ENCODE peak calls at places on chromosomes 13 and 19, in four cellular contexts. C, F, T and G are unnamed samples. For H3K36me3, the result is how much of the 10 kb centered on the place peaks cover.

GRCh38 chr19:1860133-1860775 is 3.1 kb downstream of the KLF16 start:
- DNase-seq in C (no peak), F (peak), T (no peak), G (peak)

GRCh38 chr13:101382701-101383100 is 33.6 kb downstream of the NALCN start:
- DNase-seq in C (no peak), F (no peak), T (no peak), G (no peak)

GRCh38 chr13:50291611-50292010 is 276.4 kb downstream of the KCNRG start:
- DNase-seq in C (no peak), F (no peak), T (no peak), G (no peak)

GRCh38 chr19:48468806-48469055 is 438 bp upstream of the CYTH2 start:
- DNase-seq in C (no peak), F (peak), T (no peak), G (no peak)

GRCh38 chr13:41925014-41925413 is 35.9 kb downstream of the VWA8 start:
- DNase-seq in C (no peak), F (no peak), T (no peak), G (no peak)

GRCh38 chr13:44050450-44051063 is 170.9 kb downstream of the LACC1 start:
- DNase-seq in C (no peak), F (no peak), T (no peak), G (no peak)

GRCh38 chr13:19592657-19593175 is 31.4 kb upstream of the TPTE2 start:
- DNase-seq in C (no peak), F (no peak), T (no peak), G (no peak)

GRCh38 chr13:77729502-77730221 is 32.2 kb downstream of the SLAIN1 start:
- DNase-seq in C (no peak), F (no peak), T (no peak), G (no peak)

GRCh38 chr19:7579182-7579581 is 16.5 kb upstream of the CAMSAP3 start:
- DNase-seq in C (no peak), F (no peak), T (no peak), G (no peak)

GRCh38 chr19:49803529-49803856 is 9.6 kb downstream of the FUZ start:
- DNase-seq in C (no peak), F (no peak), T (no peak), G (no peak)
- H3K36me3 ChIP-seq in C (half or more), F (half or more), T (under half), G (half or more)

GRCh38 chr19:35656700-35657099 is 8.6 kb downstream of the COX6B1 start:
- DNase-seq in C (no peak), F (no peak), T (no peak), G (no peak)
- H3K36me3 ChIP-seq in C (half or more), F (half or more), T (half or more), G (under half)

GRCh38 chr13:89474432-89474831 is 1803.3 kb downstream of the SLITRK5 start:
- DNase-seq in C (no peak), F (no peak), T (no peak), G (no peak)
- H3K36me3 ChIP-seq in C (under half), F (under half), T (under half), G (under half)

GRCh38 chr13:26483546-26483945 is 73.9 kb upstream of the WASF3 start:
- DNase-seq in C (no peak), F (no peak), T (no peak), G (no peak)

GRCh38 chr13:26480246-26480855 is 77.1 kb upstream of the WASF3 start:
- DNase-seq in C (no peak), F (no peak), T (no peak), G (no peak)

GRCh38 chr13:26484196-26484595 is 73.3 kb upstream of the WASF3 start:
- DNase-seq in C (no peak), F (no peak), T (no peak), G (no peak)

GRCh38 chr13:26485288-26485687 is 72.2 kb upstream of the WASF3 start:
- DNase-seq in C (no peak), F (peak), T (no peak), G (no peak)

GRCh38 chr13:26482451-26483197 is 74.9 kb upstream of the WASF3 start:
- DNase-seq in C (no peak), F (peak), T (no peak), G (no peak)
- H3K36me3 ChIP-seq in C (under half), F (under half), T (under half), G (under half)

GRCh38 chr13:98485561-98485960 is 91.3 kb downstream of the STK24 start:
- DNase-seq in C (no peak), F (no peak), T (no peak), G (no peak)

GRCh38 chr13:98481511-98481951 is 95.4 kb downstream of the STK24 start:
- DNase-seq in C (no peak), F (no peak), T (no peak), G (no peak)

GRCh38 chr13:98484289-98485219 is 92.4 kb downstream of the STK24 start:
- DNase-seq in C (peak), F (peak), T (peak), G (peak)

GRCh38 chr13:98482476-98483444 is 94.1 kb downstream of the STK24 start:
- DNase-seq in C (peak), F (peak), T (peak), G (peak)

DNA sequence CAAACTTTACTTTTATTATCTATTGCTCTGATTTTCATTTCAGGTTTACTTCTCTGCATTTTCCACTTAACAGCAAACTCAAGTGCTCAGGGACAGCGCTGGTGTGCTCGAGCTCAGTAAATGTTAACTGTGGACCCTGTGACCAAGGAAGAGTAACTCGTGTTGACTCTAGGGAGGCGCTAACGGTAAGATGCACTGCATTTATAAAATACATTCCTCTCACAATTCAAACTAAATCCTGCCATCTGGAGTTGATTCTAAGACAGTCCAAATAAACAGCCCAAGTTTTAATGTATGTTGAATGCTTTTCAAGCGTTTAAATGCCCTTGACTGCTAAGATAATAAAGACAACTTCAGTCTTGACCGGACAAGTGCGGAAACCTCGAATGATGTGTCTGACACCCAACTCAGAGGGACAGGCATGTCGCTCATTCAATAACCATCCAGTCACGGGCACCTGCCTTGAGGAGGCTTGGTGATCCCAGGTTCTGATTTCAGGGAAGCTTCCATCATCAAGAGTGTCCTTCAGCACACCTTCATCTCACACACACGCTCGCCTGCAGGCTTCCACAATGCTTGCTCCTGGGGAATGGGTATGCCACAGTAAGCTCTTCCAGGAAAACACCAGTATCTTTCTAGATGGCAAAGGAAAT is 93.1 kb downstream of the STK24 start:
- DNase-seq in C (no peak), F (no peak), T (no peak), G (no peak)
- H3K36me3 ChIP-seq in C (under half), F (under half), T (under half), G (under half)

DNA sequence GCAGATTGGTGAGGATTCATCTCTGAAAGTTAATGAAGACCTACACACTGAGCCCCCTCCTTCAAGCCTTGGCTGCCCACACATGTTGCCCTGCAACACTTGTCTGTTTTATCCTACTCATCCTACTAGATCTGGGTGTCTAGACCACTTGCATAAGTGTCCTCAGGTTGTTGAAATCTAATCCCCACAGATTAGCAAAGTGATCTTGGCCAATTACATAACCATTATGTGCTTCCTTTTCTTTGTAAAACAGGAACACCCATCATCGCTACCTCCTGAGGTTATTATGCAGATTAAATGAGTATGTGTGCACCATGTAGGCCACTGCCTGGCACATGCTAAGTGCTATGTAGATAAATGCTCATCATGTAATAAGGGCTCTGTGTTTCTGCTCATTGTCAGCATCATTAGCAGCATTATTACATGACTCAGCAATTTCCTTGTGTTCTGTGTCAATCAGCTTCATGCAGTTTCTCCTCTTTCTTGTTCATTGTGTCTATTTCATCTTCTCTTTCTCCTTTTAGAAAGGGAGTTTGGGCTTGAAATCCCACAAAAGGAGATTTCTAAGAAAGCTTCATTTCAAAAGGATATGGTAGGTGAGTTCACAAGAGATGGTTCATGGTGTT is 15.1 kb downstream of the ZNF175 start:
- DNase-seq in C (no peak), F (no peak), T (no peak), G (no peak)
- H3K36me3 ChIP-seq in C (half or more), F (half or more), T (half or more), G (half or more)

DNA sequence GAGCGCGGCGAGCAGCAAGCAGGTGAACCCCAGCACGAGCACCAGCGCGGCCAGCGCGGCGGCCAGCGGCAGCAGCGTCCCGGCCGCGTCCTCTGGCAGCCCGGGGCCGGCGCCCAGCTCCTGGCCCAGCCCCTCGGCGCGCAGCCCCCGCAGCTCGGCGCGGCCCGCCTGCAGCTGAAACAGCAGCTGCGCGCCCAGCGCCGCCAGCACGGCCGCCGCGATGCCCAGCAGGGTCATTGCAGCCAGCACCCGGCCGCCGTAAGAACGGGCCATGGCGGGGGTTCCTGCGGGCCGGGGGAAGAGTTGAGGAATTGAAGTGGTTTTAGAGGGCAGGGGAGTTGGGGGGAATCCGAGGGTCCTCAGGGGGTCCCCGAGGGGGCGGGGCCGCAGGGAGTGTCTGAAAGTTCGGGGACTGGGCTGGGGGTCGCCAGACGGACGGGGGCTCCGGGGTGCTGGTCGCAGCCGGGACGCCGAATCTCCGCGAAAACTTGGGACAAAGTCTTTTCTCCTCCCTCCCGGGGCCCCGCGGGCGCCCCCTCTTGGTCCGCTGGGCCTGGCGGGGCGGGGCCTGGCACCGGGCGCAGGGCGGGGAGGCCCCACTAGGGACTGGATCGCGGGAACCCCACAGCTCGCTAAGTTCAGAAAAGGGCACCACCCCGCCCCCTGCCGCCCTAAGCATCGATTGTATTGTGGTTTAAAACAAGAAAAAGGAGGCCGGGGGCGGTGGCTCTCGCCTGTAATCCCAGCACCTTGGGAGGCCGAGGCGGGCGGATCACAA is at the start of gene TMEM221:
- DNase-seq in C (no peak), F (peak), T (peak), G (peak)
- H3K36me3 ChIP-seq in C (under half), F (under half), T (under half), G (under half)

GRCh38 chr19:10683064-10683426 is 18.2 kb upstream of the QTRT1 start:
- DNase-seq in C (no peak), F (no peak), T (no peak), G (no peak)
- H3K36me3 ChIP-seq in C (half or more), F (half or more), T (half or more), G (under half)

DNA sequence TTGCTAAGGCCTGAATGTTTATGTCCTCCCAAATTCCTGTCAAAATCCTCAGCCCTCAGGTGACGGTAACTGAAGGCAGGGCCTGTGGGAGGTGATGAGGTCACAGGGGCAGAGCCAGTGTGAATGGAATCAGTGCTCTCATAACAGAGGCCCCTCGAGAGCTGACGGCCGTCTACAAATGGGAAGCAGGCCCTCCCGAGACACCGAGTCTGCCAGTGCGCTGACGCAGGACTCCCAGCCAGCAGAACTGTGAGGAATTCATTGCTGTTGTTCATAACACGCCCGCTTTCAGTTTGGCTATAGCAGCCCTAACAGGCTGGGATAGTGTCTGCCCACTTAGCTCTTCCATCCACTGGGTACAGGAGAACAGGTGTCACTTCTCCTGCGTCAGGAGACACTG is 41.2 kb downstream of the CARS2 start:
- DNase-seq in C (peak), F (no peak), T (no peak), G (no peak)
- H3K36me3 ChIP-seq in C (half or more), F (half or more), T (half or more), G (under half)

DNA sequence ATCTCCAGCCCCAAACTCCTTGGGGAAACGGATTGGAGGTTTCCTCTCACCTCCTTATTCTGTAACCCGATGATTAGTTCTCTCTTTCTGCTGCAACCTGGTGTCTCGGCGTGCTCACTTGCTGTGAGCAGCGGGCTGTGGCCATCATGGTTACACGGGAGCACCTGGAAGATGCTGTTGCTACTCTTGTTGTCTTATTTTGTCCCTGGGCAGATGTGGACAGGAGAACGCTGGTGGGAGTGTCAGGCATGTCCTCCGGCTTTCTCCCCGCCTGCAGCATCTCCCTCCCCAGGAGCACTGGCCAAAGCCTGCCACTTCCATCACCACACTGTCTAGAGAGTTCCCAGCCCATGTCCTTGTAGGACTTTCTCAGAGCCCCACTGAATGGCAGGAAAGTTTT is 211.8 kb upstream of the ZNF536 start:
- DNase-seq in C (no peak), F (no peak), T (no peak), G (no peak)
- H3K36me3 ChIP-seq in C (under half), F (under half), T (under half), G (under half)